ENCODE peak calls at places on chromosomes 11 and 22, in six cellular contexts. D is cardiac muscle cell; C is fibroblast of lung; K is neural progenitor cell; A is naive thymus-derived CD4-positive, alpha-beta T cell; O is HCT116. R is an unnamed sample.

GRCh38 chr11:12318791-12319733 is 58.3 kb upstream of the PARVA start:
- DNase-seq in D (peak; percentile 58), C (peak; percentile 82), K (no peak), A (no peak), O (no peak), R (peak; percentile 63)

GRCh38 chr11:102111011-102111786 is 952 bp downstream of the YAP1 start:
- DNase-seq in D (peak; percentile 96), C (peak; percentile 84), K (peak; percentile 93), A (no peak), O (no peak), R (peak; percentile 96)

GRCh38 chr11:12248330-12248729 is 129.0 kb upstream of the PARVA start:
- DNase-seq in D (peak; percentile 76), C (peak; percentile 40), K (peak; percentile 29), A (no peak), O (no peak), R (peak; percentile 91)

GRCh38 chr11:123202723-123203122 is 7.7 kb upstream of the CLMP start:
- DNase-seq in D (no peak), C (no peak), K (no peak), A (no peak), O (no peak), R (no peak)

GRCh38 chr22:46636221-46637002 is 16.2 kb downstream of the GRAMD4 start:
- DNase-seq in D (no peak), C (no peak), K (peak; percentile 50), A (no peak), O (no peak), R (no peak)

GRCh38 chr22:47788461-47788860 is 1026.0 kb downstream of the TBC1D22A start:
- DNase-seq in D (no peak), C (no peak), K (no peak), A (no peak), O (no peak), R (no peak)

GRCh38 chr22:29039148-29039547 is 22.5 kb downstream of the C22orf31 start:
- DNase-seq in D (no peak), C (no peak), K (no peak), A (no peak), O (no peak), R (no peak)

GRCh38 chr22:46036558-46037408 is 59.8 kb upstream of the WNT7B start:
- DNase-seq in D (peak; percentile 25), C (peak; percentile 49), K (peak; percentile 61), A (peak; percentile 79), O (peak; percentile 39), R (peak; percentile 67)

GRCh38 chr22:35611200-35611890 is 5.8 kb downstream of the MB start:
- DNase-seq in D (no peak), C (no peak), K (no peak), A (no peak), O (no peak), R (no peak)

GRCh38 chr22:40911772-40912171 is 39.4 kb upstream of the RBX1 start:
- DNase-seq in D (no peak), C (peak; percentile 9), K (no peak), A (no peak), O (no peak), R (no peak)

GRCh38 chr11:59141673-59142460 is 789 bp upstream of the FAM111A start:
- DNase-seq in D (peak; percentile 11), C (peak; percentile 75), K (no peak), A (no peak), O (no peak), R (no peak)

GRCh38 chr11:118618991-118619375 is 11.6 kb downstream of the PHLDB1 start:
- DNase-seq in D (peak; percentile 87), C (peak; percentile 94), K (no peak), A (no peak), O (no peak), R (no peak)

GRCh38 chr22:19779685-19780268 is 19.2 kb downstream of the TBX1 start:
- DNase-seq in D (no peak), C (no peak), K (peak; percentile 49), A (no peak), O (no peak), R (no peak)

GRCh38 chr11:114057147-114057546 is 2.4 kb upstream of the ZBTB16 start:
- DNase-seq in D (no peak), C (no peak), K (no peak), A (no peak), O (no peak), R (no peak)
- H3K27ac ChIP-seq in D (no peak overlapping the region), C (no peak overlapping the region), K (peak overlapping the region; percentile 51), A (no peak overlapping the region), O (no peak overlapping the region), R (no peak overlapping the region)

DNA sequence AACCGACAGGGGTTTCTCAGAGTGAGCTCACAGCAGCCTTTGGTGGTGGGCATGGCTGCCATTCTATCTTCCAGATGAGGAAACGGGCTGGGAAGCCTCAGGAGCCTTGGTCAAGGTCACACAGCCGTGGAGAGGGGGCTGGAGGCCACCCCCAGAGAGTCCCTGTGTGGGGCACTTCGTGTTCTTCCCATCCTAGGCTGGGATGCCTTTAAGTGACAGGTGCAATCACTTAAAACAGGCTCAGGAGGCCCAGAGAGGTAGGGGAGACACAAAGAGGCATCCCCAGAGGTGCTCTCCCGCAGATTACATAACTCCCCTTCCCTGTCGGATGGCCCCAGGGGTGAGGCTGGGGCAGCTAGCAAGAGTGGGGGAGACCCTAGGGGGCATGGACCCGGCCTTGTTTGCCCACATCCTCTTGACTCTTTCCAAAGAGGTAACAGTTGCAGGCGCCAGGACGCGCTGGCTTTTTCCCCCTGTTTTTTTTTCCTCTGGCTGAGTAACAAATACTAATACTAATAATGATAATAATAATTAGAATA is 17.5 kb upstream of the SHISAL1 start:
- DNase-seq in D (no peak), C (no peak), K (no peak), A (no peak), O (no peak), R (no peak)
- H3K4me3 ChIP-seq in D (peak overlapping the region; percentile 51), C (no peak overlapping the region), K (peak overlapping the region; percentile 69), A (no peak overlapping the region), O (no peak overlapping the region), R (no peak overlapping the region)

DNA sequence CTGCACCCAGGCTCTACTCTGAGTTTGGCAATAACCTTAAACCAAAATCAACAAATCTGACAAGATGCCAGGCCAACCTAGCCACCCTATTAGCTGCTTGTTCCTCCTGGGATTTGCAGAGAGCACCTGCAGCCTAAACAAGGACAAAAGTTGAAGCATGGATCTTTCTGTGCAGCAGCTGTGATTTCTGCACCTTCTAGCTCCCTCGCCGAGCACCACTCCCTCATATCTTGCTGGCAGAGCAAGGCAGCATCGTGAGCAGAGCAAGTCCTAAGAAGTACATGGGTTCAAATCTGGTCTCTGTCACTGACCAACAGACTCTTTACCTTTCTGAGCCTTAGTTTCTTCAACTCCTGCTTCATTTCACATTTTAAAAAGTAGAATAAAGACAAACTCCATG is 38.3 kb downstream of the MORC2 start:
- DNase-seq in D (no peak), C (no peak), K (no peak), A (no peak), O (no peak), R (no peak)
- H3K36me3 ChIP-seq in D (peaks cover 63% of the 10 kb centered on the region), C (peaks cover 35% of the 10 kb centered on the region), K (peaks cover 4% of the 10 kb centered on the region), A (peaks cover 98% of the 10 kb centered on the region), O (peaks cover 31% of the 10 kb centered on the region), R (no peaks in the 10 kb centered on the region)

GRCh38 chr11:66545701-66546367 is at the start of gene ZDHHC24:
- DNase-seq in D (peak; percentile 99), C (peak; percentile 97), K (peak; percentile 99), A (peak; percentile 76), O (peak; percentile 90), R (peak; percentile 97)

GRCh38 chr11:66543263-66544107 is 2.4 kb downstream of the ZDHHC24 start:
- DNase-seq in D (peak; percentile 68), C (peak; percentile 64), K (peak; percentile 52), A (peak; percentile 55), O (no peak), R (peak; percentile 70)

GRCh38 chr11:66539526-66539925 is 6.3 kb downstream of the ZDHHC24 start:
- DNase-seq in D (no peak), C (no peak), K (no peak), A (no peak), O (no peak), R (no peak)

GRCh38 chr11:66541892-66542291 is 4.0 kb downstream of the ZDHHC24 start:
- DNase-seq in D (no peak), C (no peak), K (no peak), A (no peak), O (no peak), R (no peak)

DNA sequence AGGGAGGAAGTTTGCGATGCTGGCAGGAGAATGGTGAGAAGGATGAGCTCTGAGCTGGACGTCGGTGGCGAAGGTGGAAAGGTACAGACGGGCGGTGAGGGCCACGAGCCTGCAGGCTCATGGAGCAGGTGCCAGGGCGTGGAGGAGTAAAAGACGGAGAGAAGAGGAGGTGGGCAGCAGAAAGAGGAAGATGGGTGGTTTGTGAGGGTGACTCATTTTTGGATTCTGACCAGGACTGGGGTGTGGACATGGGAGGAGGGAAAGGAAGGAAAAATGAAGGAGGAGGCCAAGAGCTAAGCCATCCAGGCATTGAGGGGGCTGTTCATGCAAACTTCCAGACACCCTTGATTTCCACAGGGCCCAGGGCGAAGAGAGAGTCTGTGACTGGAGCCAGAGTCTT is 3.5 kb downstream of the ZDHHC24 start:
- DNase-seq in D (peak; percentile 17), C (peak; percentile 54), K (no peak), A (no peak), O (no peak), R (no peak)
- H3K27ac ChIP-seq in D (no peak overlapping the region), C (no peak overlapping the region), K (no peak overlapping the region), A (no peak overlapping the region), O (no peak overlapping the region), R (no peak overlapping the region)

GRCh38 chr11:16791494-16791961 is 53.1 kb downstream of the C11orf58 start:
- DNase-seq in D (peak; percentile 96), C (peak; percentile 98), K (no peak), A (no peak), O (peak; percentile 62), R (peak; percentile 75)
- H3K4me3 ChIP-seq in D (no peak overlapping the region), C (no peak overlapping the region), K (no peak overlapping the region), A (no peak overlapping the region), O (no peak overlapping the region), R (no peak overlapping the region)

GRCh38 chr11:109845437-109845836 is 247.8 kb upstream of the ZC3H12C start:
- DNase-seq in D (no peak), C (no peak), K (no peak), A (no peak), O (no peak), R (no peak)
- H3K36me3 ChIP-seq in D (no peaks in the 10 kb centered on the region), C (no peaks in the 10 kb centered on the region), K (no peaks in the 10 kb centered on the region), A (no peaks in the 10 kb centered on the region), O (no peaks in the 10 kb centered on the region), R (no peaks in the 10 kb centered on the region)

R was measured in hepatocyte.